ENCODE peak calls at places on chromosomes 2 and 18, in four cellular contexts. One of them, this sample, is unnamed.
A peak's percentile ranks its signal among the peaks of the same experiment; 100 is the strongest.

GRCh38 chr18:45974088-45974536 is 7.0 kb upstream of the EPG5 start:
- DNase-seq in substantia nigra: peak; percentile 6
- DNase-seq in HT-29: peak; percentile 64
- DNase-seq in aorta: no peak
- DNase-seq in this sample: no peak

GRCh38 chr2:237604960-237605359 is 14.4 kb upstream of the RAB17 start:
- DNase-seq in substantia nigra: no peak
- DNase-seq in HT-29: peak; percentile 50
- DNase-seq in aorta: no peak
- DNase-seq in this sample: no peak

GRCh38 chr2:223797811-223798721 is 39.3 kb downstream of the AP1S3 start:
- DNase-seq in substantia nigra: no peak
- DNase-seq in HT-29: peak; percentile 81
- DNase-seq in aorta: no peak
- DNase-seq in this sample: no peak

GRCh38 chr2:172113617-172114016 is 10.9 kb upstream of the DLX2 start:
- DNase-seq in substantia nigra: no peak
- DNase-seq in HT-29: no peak
- DNase-seq in aorta: no peak
- DNase-seq in this sample: no peak

GRCh38 chr18:56068030-56068671 is 480.2 kb upstream of the TCF4 start:
- DNase-seq in substantia nigra: no peak
- DNase-seq in HT-29: no peak
- DNase-seq in aorta: no peak
- DNase-seq in this sample: no peak

GRCh38 chr2:157786663-157787363 is 89.3 kb downstream of the ACVR1 start:
- DNase-seq in substantia nigra: no peak
- DNase-seq in HT-29: no peak
- DNase-seq in aorta: no peak
- DNase-seq in this sample: no peak

GRCh38 chr2:111702119-111702808 is 181.7 kb downstream of the ANAPC1 start:
- DNase-seq in substantia nigra: peak; percentile 3
- DNase-seq in HT-29: peak; percentile 65
- DNase-seq in aorta: no peak
- DNase-seq in this sample: no peak

GRCh38 chr2:238866656-238867277 is 18.9 kb downstream of the TWIST2 start:
- DNase-seq in substantia nigra: no peak
- DNase-seq in HT-29: no peak
- DNase-seq in aorta: no peak
- DNase-seq in this sample: no peak

GRCh38 chr2:60840880-60841279 is 40.5 kb upstream of the REL start:
- DNase-seq in substantia nigra: no peak
- DNase-seq in HT-29: no peak
- DNase-seq in aorta: no peak
- DNase-seq in this sample: no peak